ENCODE peak calls at places on chromosomes 3 and 15, in five cellular contexts. T is A172; G is HS-5; M is activated T-helper 2 cell treated with anti-CD3 and anti-CD28 coated beads, Interferon-gamma antibody, Interleukin-2, Interleukin-4, amounts not matched to agents 10 μg/mL and 5 μg/mL and 100 μg/mL, durations not matched to agents 14 hours and 24 hours and 36 hours; L is progenitor cell of endocrine pancreas. F is an unnamed sample.

GRCh38 chr3:54772046-54772445 is 155.8 kb downstream of the LRTM1 start:
- DNase-seq in L (no peak), T (no peak), M (no peak), G (no peak), F (no peak)

GRCh38 chr3:10155123-10155472 is 9.6 kb upstream of the IRAK2 start:
- DNase-seq in L (no peak), M (no peak), G (no peak), T (no peak), F (no peak)

GRCh38 chr3:100030346-100030745 is 84.0 kb downstream of the FILIP1L start:
- DNase-seq in L (no peak), M (no peak), G (no peak), T (no peak), F (no peak)

GRCh38 chr3:54859204-54859603 is 68.7 kb downstream of the LRTM1 start:
- DNase-seq in G (peak), T (peak), M (no peak), L (no peak), F (no peak)

GRCh38 chr3:147361671-147362420 is 44.5 kb downstream of the ZIC4 start:
- DNase-seq in T (peak), G (no peak), M (peak), L (peak), F (peak)

GRCh38 chr15:34119291-34119690 is 17.4 kb downstream of the PGBD4 start:
- DNase-seq in T (peak), L (no peak), G (no peak), M (no peak), F (peak)

GRCh38 chr3:15475161-15475560 is 46.3 kb downstream of the COLQ start:
- DNase-seq in L (no peak), T (no peak), G (no peak), M (no peak), F (no peak)

GRCh38 chr15:90221251-90221900 is 12.4 kb downstream of the CIB1 start:
- DNase-seq in T (peak), M (no peak), L (peak), G (no peak), F (peak)

GRCh38 chr3:197256836-197257444 is 41.5 kb downstream of the DLG1 start:
- DNase-seq in G (peak), M (no peak), T (peak), L (no peak), F (no peak)

GRCh38 chr3:138726966-138727365 is 107.8 kb downstream of the PIK3CB start:
- DNase-seq in G (peak), L (no peak), M (no peak), T (no peak), F (peak)

GRCh38 chr3:129001101-129001816 is at the start of gene EFCC1:
- DNase-seq in T (no peak), L (peak), M (no peak), G (no peak), F (peak)

GRCh38 chr3:74631341-74631740 is 16.9 kb upstream of the CNTN3 start:
- DNase-seq in L (no peak), T (no peak), M (no peak), G (no peak), F (no peak)

GRCh38 chr15:48541659-48542334 is 103.7 kb downstream of the FBN1 start:
- DNase-seq in M (no peak), T (peak), G (peak), L (no peak), F (peak)

GRCh38 chr15:90184786-90185704 is 16.1 kb upstream of the SEMA4B start:
- DNase-seq in L (peak), M (peak), T (peak), G (no peak), F (peak)

GRCh38 chr3:166484470-166484869 is 647.2 kb upstream of the BCHE start:
- DNase-seq in L (no peak), T (no peak), G (no peak), M (no peak), F (no peak)

GRCh38 chr3:10570196-10570946 is 65.0 kb upstream of the ATP2B2 start:
- DNase-seq in G (no peak), M (no peak), T (no peak), L (no peak), F (no peak)

GRCh38 chr15:40441736-40442531 is 1.2 kb downstream of the BAHD1 start:
- DNase-seq in G (no peak), M (no peak), L (peak), T (no peak), F (no peak)

GRCh38 chr3:58082047-58082446 is 73.8 kb downstream of the FLNB start:
- DNase-seq in G (no peak), L (no peak), T (peak), M (peak), F (no peak)

GRCh38 chr3:4979401-4980228 is at the start of gene BHLHE40:
- DNase-seq in L (no peak), G (no peak), T (no peak), M (no peak), F (peak)

GRCh38 chr3:100358413-100358812 is 23.9 kb downstream of the NIT2 start:
- DNase-seq in T (no peak), G (no peak), L (no peak), M (no peak), F (no peak)

GRCh38 chr15:51864408-51865056 is 35.1 kb downstream of the TMOD3 start:
- DNase-seq in M (no peak), L (no peak), T (no peak), G (no peak), F (peak)

GRCh38 chr3:13235897-13236296 is 162.7 kb upstream of the IQSEC1 start:
- DNase-seq in T (peak), M (no peak), G (no peak), L (no peak), F (no peak)

GRCh38 chr3:127000128-127000527 is 17.2 kb downstream of the PLXNA1 start:
- DNase-seq in T (no peak), G (no peak), M (no peak), L (no peak), F (no peak)

GRCh38 chr3:177050466-177051237 is 146.6 kb downstream of the TBL1XR1 start:
- DNase-seq in G (peak), L (no peak), T (peak), M (no peak), F (no peak)

GRCh38 chr3:66115858-66116654 is 77.3 kb upstream of the MAGI1 start:
- DNase-seq in G (peak), L (no peak), T (peak), M (no peak), F (peak)

GRCh38 chr15:68578960-68579935 is at the start of gene CORO2B:
- DNase-seq in G (no peak), T (peak), M (no peak), L (peak), F (peak)

GRCh38 chr3:160022068-160022467 is 33.4 kb downstream of the IL12A start:
- DNase-seq in T (no peak), G (no peak), M (no peak), L (no peak), F (no peak)

GRCh38 chr15:77305953-77306352 is 114.0 kb downstream of the PEAK1 start:
- DNase-seq in M (no peak), T (no peak), G (no peak), L (no peak), F (no peak)

GRCh38 chr3:53324011-53324544 is 23.3 kb downstream of the DCP1A start:
- DNase-seq in T (no peak), G (no peak), L (no peak), M (no peak), F (no peak)

GRCh38 chr3:25843332-25843731 is 53.4 kb downstream of the OXSM start:
- DNase-seq in M (no peak), G (no peak), T (no peak), L (no peak), F (no peak)

GRCh38 chr15:44193651-44194396 is 1.2 kb downstream of the FRMD5 start:
- DNase-seq in M (no peak), L (no peak), T (peak), G (no peak), F (no peak)

GRCh38 chr15:64901141-64901540 is 10.6 kb upstream of the ANKDD1A start:
- DNase-seq in L (no peak), M (no peak), G (no peak), T (no peak), F (no peak)

GRCh38 chr3:143674100-143674968 is 173.9 kb downstream of the SLC9A9 start:
- DNase-seq in T (peak), G (peak), M (peak), L (peak), F (peak)